ENCODE peak calls at places on chromosomes 3 and 15, in ten cellular contexts. G is HL-60; R is ovary; I is H9; A is dorsolateral prefrontal cortex; C is CD8-positive, alpha-beta memory T cell; O is cardiac muscle cell; B is fibroblast of lung; J is IMR-90; X is mammary epithelial cell. D is an unnamed sample.

GRCh38 chr3:13795816-13796215 is 84.1 kb downstream of the WNT7A start:
- DNase-seq in G (no peak), R (no peak), I (no peak), A (no peak), C (no peak), O (no peak), B (no peak), J (no peak), X (no peak), D (no peak)

GRCh38 chr3:173618703-173619102 is 221.2 kb downstream of the NLGN1 start:
- DNase-seq in G (no peak), R (no peak), I (no peak), A (no peak), C (no peak), O (no peak), B (no peak), J (no peak), X (no peak), D (peak)

GRCh38 chr15:80156176-80156720 is 3.4 kb downstream of the FAH start:
- DNase-seq in G (no peak), R (no peak), I (no peak), A (no peak), C (no peak), O (peak), B (no peak), J (no peak), X (no peak), D (no peak)

GRCh38 chr15:43792761-43793493 is 807 bp downstream of the SERF2 start:
- DNase-seq in G (peak), R (peak), I (no peak), A (no peak), C (peak), O (peak), B (no peak), J (peak), X (peak), D (no peak)

GRCh38 chr3:192847918-192848317 is 69.7 kb downstream of the MB21D2 start:
- DNase-seq in G (no peak), R (no peak), I (no peak), A (no peak), C (no peak), O (peak), B (peak), J (peak), X (no peak), D (no peak)

GRCh38 chr15:40308844-40309189 is 1.1 kb upstream of the PLCB2 start:
- DNase-seq in G (peak), R (no peak), I (no peak), A (no peak), C (no peak), O (peak), B (no peak), J (no peak), X (no peak), D (no peak)

GRCh38 chr3:81086348-81086747 is 675.1 kb downstream of the GBE1 start:
- DNase-seq in G (no peak), R (no peak), I (no peak), A (no peak), C (no peak), O (no peak), B (no peak), J (no peak), X (no peak), D (no peak)

GRCh38 chr3:38662544-38662943 is 13.1 kb upstream of the SCN5A start:
- DNase-seq in G (peak), R (no peak), I (peak), A (no peak), C (no peak), O (peak), B (peak), J (peak), X (peak), D (no peak)

GRCh38 chr3:42129014-42129953 is 38.1 kb downstream of the TRAK1 start:
- DNase-seq in G (no peak), R (no peak), I (no peak), A (no peak), C (no peak), O (peak), B (no peak), J (peak), X (peak), D (peak)

GRCh38 chr3:52891164-52891563 is 6.2 kb downstream of the STIMATE start:
- DNase-seq in G (peak), R (no peak), I (no peak), A (no peak), C (no peak), O (no peak), B (no peak), J (no peak), X (no peak), D (peak)

GRCh38 chr3:114878119-114878839 is 268.8 kb downstream of the ZBTB20 start:
- DNase-seq in G (no peak), R (no peak), I (no peak), A (no peak), C (no peak), O (peak), B (peak), J (peak), X (peak), D (no peak)

GRCh38 chr3:152026033-152026556 is 152.7 kb downstream of the SUCNR1 start:
- DNase-seq in G (no peak), R (no peak), I (no peak), A (no peak), C (no peak), O (peak), B (peak), J (peak), X (peak), D (no peak)

GRCh38 chr3:23203651-23204111 is 554 bp downstream of the UBE2E2 start:
- DNase-seq in G (peak), R (peak), I (peak), A (peak), C (no peak), O (peak), B (peak), J (peak), X (peak), D (peak)

GRCh38 chr3:157128771-157129671 is 30.9 kb downstream of the CCNL1 start:
- DNase-seq in G (no peak), R (peak), I (no peak), A (no peak), C (peak), O (peak), B (no peak), J (peak), X (peak), D (peak)

GRCh38 chr15:93451265-93451664 is 362.3 kb upstream of the RGMA start:
- DNase-seq in G (no peak), R (no peak), I (no peak), A (no peak), C (no peak), O (no peak), B (no peak), J (no peak), X (no peak), D (peak)

GRCh38 chr3:49842843-49843242 is 13.5 kb downstream of the TRAIP start:
- DNase-seq in G (no peak), R (no peak), I (no peak), A (no peak), C (no peak), O (no peak), B (no peak), J (no peak), X (no peak), D (peak)

GRCh38 chr3:16482770-16483531 is 30.5 kb downstream of the RFTN1 start:
- DNase-seq in G (peak), R (no peak), I (peak), A (no peak), C (peak), O (no peak), B (no peak), J (peak), X (no peak), D (no peak)

GRCh38 chr15:46277451-46277850 is 642.6 kb downstream of the SQOR start:
- DNase-seq in G (no peak), R (no peak), I (no peak), A (no peak), C (no peak), O (no peak), B (no peak), J (no peak), X (no peak), D (no peak)

GRCh38 chr3:170346481-170347125 is 10.9 kb upstream of the SKIL start:
- DNase-seq in G (no peak), R (no peak), I (no peak), A (no peak), C (no peak), O (no peak), B (no peak), J (peak), X (peak), D (no peak)

GRCh38 chr3:136842294-136842693 is 19.7 kb upstream of the NCK1 start:
- DNase-seq in G (no peak), R (no peak), I (peak), A (no peak), C (no peak), O (no peak), B (no peak), J (no peak), X (no peak), D (no peak)

GRCh38 chr15:55514414-55514850 is 6.4 kb upstream of the DNAAF4 start:
- DNase-seq in G (no peak), R (no peak), I (no peak), A (no peak), C (no peak), O (no peak), B (no peak), J (no peak), X (no peak), D (peak)

GRCh38 chr15:75725021-75725718 is 12.5 kb upstream of the CSPG4 start:
- DNase-seq in G (no peak), R (no peak), I (no peak), A (no peak), C (no peak), O (no peak), B (no peak), J (no peak), X (no peak), D (no peak)

GRCh38 chr15:75721462-75721922 is 8.8 kb upstream of the CSPG4 start:
- DNase-seq in G (no peak), R (no peak), I (no peak), A (no peak), C (no peak), O (no peak), B (no peak), J (no peak), X (no peak), D (no peak)

GRCh38 chr15:75721923-75722870 is 9.5 kb upstream of the CSPG4 start:
- DNase-seq in G (no peak), R (no peak), I (no peak), A (no peak), C (no peak), O (no peak), B (no peak), J (no peak), X (no peak), D (no peak)

GRCh38 chr15:75723847-75724660 is 11.4 kb upstream of the CSPG4 start:
- DNase-seq in G (peak), R (peak), I (no peak), A (peak), C (no peak), O (peak), B (peak), J (peak), X (peak), D (peak)

GRCh38 chr15:75723171-75723846 is 10.7 kb upstream of the CSPG4 start:
- DNase-seq in G (no peak), R (no peak), I (no peak), A (no peak), C (no peak), O (no peak), B (no peak), J (no peak), X (peak), D (peak)
- H3K27ac ChIP-seq in G (peak), R (no peak), I (no peak), A (no peak), C (no peak), O (no peak), B (peak), J (no peak), X (peak), D (no peak)

GRCh38 chr3:73516656-73517055 is 108.1 kb downstream of the PDZRN3 start:
- DNase-seq in G (no peak), R (no peak), I (no peak), A (no peak), C (no peak), O (no peak), B (peak), J (peak), X (no peak), D (peak)
- H3K27ac ChIP-seq in G (no peak), R (no peak), I (no peak), A (peak), C (no peak), O (peak), B (no peak), J (peak), X (no peak), D (no peak)

DNA sequence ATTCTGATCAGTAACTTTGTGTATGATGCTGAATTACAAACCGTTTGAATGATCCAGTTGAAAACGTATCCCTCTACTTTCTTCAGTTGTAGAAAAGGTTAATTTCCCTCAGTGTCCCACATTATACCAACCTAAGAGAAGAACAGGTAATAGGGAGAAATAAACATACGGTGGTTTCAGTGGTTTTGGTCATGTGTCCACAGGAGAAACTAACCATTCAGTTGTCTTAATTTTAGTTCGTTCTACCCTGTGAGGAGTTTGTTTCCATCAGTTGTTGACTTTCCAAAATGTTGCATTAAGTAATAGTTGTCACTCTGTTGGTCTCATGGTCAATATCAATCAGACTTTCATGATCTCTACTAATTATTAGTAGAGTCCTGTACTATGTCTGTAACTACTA is 15.1 kb downstream of the CALML4 start:
- DNase-seq in G (no peak), R (no peak), I (no peak), A (no peak), C (no peak), O (no peak), B (no peak), J (no peak), X (no peak), D (no peak)
- H3K27ac ChIP-seq in G (no peak), R (no peak), I (no peak), A (no peak), C (no peak), O (no peak), B (no peak), J (no peak), X (no peak), D (no peak)

DNA sequence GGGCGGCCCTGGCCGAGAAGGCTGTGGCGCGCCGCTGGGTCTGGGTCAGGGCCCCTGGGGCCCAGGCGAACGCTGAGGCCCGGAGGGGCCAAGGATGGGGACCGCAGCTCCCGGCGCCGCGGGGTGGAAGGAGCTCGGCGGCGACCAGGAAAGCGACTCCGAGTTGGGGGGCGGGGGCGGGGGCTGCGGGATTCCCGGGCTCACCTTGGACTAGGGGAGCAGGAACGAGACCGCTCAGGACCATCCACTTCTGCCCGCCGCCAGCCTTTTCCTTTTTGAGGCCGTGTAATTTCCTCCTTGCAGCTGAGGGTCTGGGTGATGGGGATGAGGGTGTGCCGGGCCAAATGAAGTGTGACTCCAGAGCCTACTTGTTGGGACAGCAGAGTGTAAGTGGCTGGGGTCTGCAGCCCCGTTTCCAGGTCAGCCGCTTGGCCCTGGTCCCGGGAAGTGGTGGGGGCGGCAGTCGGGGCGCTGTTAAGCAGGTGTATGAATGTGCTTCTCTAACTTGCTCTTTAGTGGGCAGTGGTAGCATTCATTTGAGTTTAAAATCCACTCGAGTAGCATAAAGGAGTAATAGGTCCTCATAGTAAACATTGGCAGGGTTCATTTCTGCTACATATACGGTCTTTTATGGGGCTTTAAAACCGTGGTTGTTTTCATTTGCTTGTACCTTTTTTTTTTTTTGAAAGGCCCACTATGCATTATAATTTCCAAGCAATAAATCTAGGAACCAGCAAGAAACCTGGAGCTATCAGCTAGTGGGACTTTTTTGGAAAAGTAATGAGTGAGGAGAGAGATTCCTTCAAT is 717 bp downstream of the PXK start:
- DNase-seq in G (peak), R (no peak), I (peak), A (peak), C (peak), O (peak), B (peak), J (no peak), X (no peak), D (peak)
- H3K27ac ChIP-seq in G (peak), R (no peak), I (no peak), A (peak), C (peak), O (no peak), B (peak), J (peak), X (no peak), D (peak)

DNA sequence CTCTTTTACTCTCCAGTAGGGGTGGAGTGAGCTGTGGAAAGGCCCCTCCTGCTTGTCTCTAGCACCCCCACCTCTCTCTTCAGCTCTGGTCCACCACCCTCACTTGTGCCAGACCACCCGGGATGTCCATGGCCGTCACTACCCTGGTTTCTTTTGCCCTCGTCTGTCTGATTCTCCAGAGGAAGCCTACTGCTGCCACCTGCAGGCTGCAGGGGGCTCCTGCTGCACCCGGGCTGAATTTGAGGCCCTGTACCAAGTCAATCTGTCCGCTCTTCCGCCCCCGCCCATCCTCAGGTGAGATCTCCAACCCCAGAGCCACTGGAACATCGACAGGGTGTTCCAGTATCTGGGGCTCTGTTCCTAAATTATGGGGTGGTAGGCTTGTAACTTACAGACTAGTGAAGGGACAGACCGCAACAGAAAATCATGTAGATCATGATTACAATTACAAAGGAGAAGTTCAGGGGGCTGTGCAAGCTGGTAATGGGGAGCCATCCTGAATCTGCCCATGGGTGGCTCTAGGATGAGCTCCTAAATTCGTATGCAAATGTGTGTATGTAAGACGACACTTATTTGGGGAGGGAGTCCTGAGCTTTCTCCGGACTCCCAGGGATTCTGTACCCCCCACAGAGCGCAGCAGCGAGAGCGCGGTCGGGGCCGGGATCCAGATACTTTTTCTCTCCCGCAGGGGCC is 683 bp upstream of the UNC45A start:
- DNase-seq in G (peak), R (peak), I (peak), A (peak), C (peak), O (peak), B (peak), J (peak), X (peak), D (peak)
- H3K27ac ChIP-seq in G (peak), R (peak), I (no peak), A (peak), C (peak), O (peak), B (peak), J (no peak), X (no peak), D (peak)

GRCh38 chr3:122079524-122079923 is 24.4 kb downstream of the CD86 start:
- DNase-seq in G (no peak), R (no peak), I (no peak), A (no peak), C (no peak), O (no peak), B (no peak), J (no peak), X (no peak), D (no peak)
- H3K27ac ChIP-seq in G (no peak), R (no peak), I (no peak), A (no peak), C (no peak), O (no peak), B (no peak), J (no peak), X (no peak), D (no peak)

DNA sequence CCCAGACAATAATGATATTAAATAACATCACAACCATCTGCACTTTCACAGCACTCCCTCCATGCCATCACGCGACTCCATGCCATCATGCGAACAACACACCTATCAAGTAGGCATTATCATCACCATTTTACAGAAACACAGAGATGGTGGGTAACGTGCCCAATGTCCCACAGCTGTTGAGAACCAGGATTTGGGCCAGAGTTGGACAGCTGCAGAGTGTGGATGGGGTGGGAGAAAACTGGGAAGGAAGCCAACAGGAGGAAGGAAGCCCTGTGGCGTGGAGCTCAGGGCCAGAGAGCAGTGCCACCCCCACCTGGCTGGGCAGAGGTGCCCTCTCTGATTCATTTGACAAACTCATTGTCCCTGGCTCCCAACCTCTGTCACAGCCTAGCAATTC is 29.0 kb downstream of the RBPMS2 start:
- DNase-seq in G (no peak), R (no peak), I (no peak), A (no peak), C (no peak), O (no peak), B (no peak), J (no peak), X (no peak), D (no peak)
- H3K27ac ChIP-seq in G (no peak), R (no peak), I (no peak), A (no peak), C (no peak), O (no peak), B (no peak), J (no peak), X (no peak), D (no peak)

DNA sequence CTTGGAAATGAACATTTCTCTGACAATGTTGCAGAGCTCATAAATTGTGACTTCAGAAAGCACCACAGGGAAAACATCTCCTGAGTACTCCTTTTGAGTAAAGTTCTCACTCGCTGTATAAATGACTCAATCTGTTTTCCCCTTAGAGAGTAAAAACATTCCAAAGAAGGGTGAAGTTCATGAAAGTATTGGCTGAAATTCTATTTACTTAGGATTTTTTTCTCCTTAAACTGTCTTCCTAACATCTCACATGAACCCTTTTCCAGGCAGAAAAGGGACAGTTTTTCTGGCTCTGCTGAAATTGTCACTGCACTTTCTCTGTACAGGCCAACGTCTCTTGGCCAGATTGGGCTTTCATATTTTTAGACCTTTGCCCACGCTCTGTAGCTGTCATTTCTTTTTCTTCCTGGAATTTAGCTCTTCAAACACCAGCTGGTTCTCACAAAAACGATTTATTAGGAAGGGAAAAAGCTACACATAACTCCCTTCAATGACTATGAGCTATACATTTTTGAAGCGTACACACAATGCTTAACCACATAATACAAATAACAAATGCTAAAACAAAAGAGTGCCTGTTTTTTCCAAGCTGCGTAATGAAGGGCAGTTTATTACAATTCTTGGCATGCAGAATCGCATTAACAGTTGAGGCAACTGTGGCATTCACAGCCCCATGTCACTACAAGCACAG is 216.1 kb downstream of the ATP8B4 start:
- DNase-seq in G (no peak), R (no peak), I (no peak), A (no peak), C (no peak), O (peak), B (peak), J (peak), X (peak), D (no peak)
- H3K27ac ChIP-seq in G (no peak), R (peak), I (no peak), A (peak), C (no peak), O (no peak), B (peak), J (peak), X (no peak), D (no peak)

D was measured in thyroid gland.